ENCODE peak calls at places on chromosomes 3 and 15, in five cellular contexts. V is astrocyte, J is heart right ventricle, P is cardiac muscle cell, I is upper lobe of right lung. Y is an unnamed sample. For H3K4me1, the result is how much of the 10 kb centered on the place peaks cover.

GRCh38 chr3:166637984-166638530 is 742.0 kb downstream of the ZBBX start:
- DNase-seq in V (no peak), I (no peak), J (no peak), P (no peak), Y (no peak)

GRCh38 chr3:160471892-160472291 is 22.3 kb upstream of the TRIM59 start:
- DNase-seq in J (no peak), I (no peak), V (no peak), P (no peak), Y (no peak)

GRCh38 chr3:14228611-14229470 is 50.2 kb downstream of the LSM3 start:
- DNase-seq in I (no peak), J (no peak), V (no peak), P (no peak), Y (no peak)

GRCh38 chr3:139493826-139494385 is 17.6 kb upstream of the RBP2 start:
- DNase-seq in J (no peak), I (no peak), P (no peak), V (no peak), Y (no peak)

GRCh38 chr3:40911928-40912327 is 287.4 kb upstream of the CTNNB1 start:
- DNase-seq in I (no peak), V (no peak), P (no peak), J (no peak), Y (no peak)

GRCh38 chr3:60025071-60026055 is 975.5 kb upstream of the CFAP20DC start:
- DNase-seq in I (no peak), P (no peak), V (peak), J (no peak), Y (no peak)

GRCh38 chr3:86969500-86970189 is 21.3 kb downstream of the VGLL3 start:
- DNase-seq in J (no peak), P (peak), I (no peak), V (no peak), Y (no peak)

GRCh38 chr3:125357032-125357658 is 18.0 kb downstream of the ZNF148 start:
- DNase-seq in V (peak), I (peak), J (peak), P (peak), Y (peak)

GRCh38 chr15:31485911-31486461 is 159.4 kb downstream of the KLF13 start:
- DNase-seq in I (peak), P (no peak), J (no peak), V (no peak), Y (no peak)

GRCh38 chr3:196216081-196216564 is at the start of gene SLC51A:
- DNase-seq in J (no peak), I (peak), P (no peak), V (no peak), Y (no peak)

GRCh38 chr15:68407886-68408500 is 24.0 kb downstream of the ITGA11 start:
- DNase-seq in V (no peak), P (no peak), I (no peak), J (no peak), Y (no peak)

GRCh38 chr3:177615015-177615414 is 417.7 kb upstream of the TBL1XR1 start:
- DNase-seq in I (peak), J (peak), P (no peak), V (peak), Y (no peak)

GRCh38 chr15:89790206-89790605 is 14.1 kb downstream of the MESP2 start:
- DNase-seq in J (no peak), I (no peak), V (no peak), P (no peak), Y (no peak)

GRCh38 chr3:42014949-42015533 is 53.1 kb upstream of the ULK4 start:
- DNase-seq in P (no peak), I (no peak), J (peak), V (no peak), Y (no peak)

GRCh38 chr15:72369964-72370363 is 5.8 kb downstream of the HEXA start:
- DNase-seq in I (no peak), V (no peak), J (no peak), P (no peak), Y (no peak)

GRCh38 chr3:128188958-128189357 is 35.7 kb downstream of the EEFSEC start:
- DNase-seq in J (no peak), P (no peak), V (peak), I (no peak), Y (no peak)

GRCh38 chr3:13963137-13963886 is 83.4 kb upstream of the WNT7A start:
- DNase-seq in J (no peak), V (no peak), I (no peak), P (no peak), Y (no peak)

GRCh38 chr3:58383904-58384303 is 49.7 kb downstream of the PDHB start:
- DNase-seq in P (no peak), J (no peak), V (peak), I (no peak), Y (no peak)

GRCh38 chr3:147945968-147946519 is 536.9 kb downstream of the ZIC1 start:
- DNase-seq in I (no peak), J (no peak), V (peak), P (peak), Y (no peak)

DNA sequence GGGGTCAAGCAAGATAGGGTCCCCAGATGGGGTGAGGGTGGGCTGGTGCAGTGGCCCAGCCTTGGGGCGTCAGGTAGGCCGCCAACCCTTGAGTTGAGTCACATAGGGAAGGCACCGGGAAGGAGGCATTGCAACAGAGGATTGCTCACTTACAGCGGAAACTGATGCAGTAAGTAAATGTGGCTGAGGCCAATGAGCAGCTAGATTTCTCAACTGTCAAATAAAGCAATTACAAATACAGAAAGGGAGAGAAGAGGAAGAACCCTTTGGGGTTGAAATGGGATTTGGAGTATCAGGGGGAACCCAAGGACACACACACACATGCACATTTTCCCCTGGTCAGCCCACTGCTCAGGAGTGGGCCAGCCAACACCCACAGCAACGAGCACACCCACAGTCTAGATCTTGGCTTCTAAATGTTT is 44.0 kb downstream of the CHSY1 start:
- DNase-seq in J (no peak), V (peak), I (no peak), P (no peak), Y (no peak)
- H3K27ac ChIP-seq in J (no peak), V (no peak), I (peak), P (no peak), Y (no peak)

DNA sequence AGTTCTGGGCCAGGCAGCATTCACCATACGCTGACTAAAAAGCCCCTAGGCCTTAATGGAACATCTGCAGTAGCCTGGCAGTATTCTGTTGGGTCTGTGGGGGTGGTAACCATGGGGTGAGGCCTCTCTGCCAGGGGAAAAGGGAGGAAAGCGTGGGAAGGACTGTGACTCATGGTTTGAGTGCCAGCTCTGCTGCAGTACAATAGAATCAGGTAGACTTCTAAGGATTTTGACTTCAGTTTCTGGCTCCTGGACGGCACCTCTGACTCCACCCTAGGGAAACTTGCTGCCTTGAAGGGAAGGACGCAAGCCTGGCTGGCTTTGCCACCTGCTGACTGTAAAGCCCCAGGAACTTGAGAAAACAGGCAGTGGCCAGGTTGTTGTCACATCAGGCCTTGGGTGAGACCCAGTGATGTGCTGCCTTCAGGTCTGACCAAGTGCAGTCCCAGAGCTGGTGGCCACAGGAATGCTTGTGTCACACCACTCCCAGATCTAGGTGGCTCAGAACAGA is 148.6 kb downstream of the SUCNR1 start:
- DNase-seq in V (peak), I (no peak), P (no peak), J (no peak), Y (no peak)
- H3K4me1 ChIP-seq in V (under half), I (under half), P (under half), J (under half), Y (under half)

GRCh38 chr3:186854146-186854545 is 11.6 kb downstream of the ADIPOQ start:
- DNase-seq in V (no peak), I (no peak), P (no peak), J (no peak), Y (no peak)
- TF ChIP-seq CTCF in V (no peak), I (no peak), P (no peak), J (no peak), Y (no peak)

GRCh38 chr3:188157971-188158370 is 4.0 kb downstream of the LPP start:
- DNase-seq in I (no peak), P (no peak), J (no peak), V (no peak), Y (no peak)
- H3K27ac ChIP-seq in I (no peak), P (no peak), J (peak), V (no peak), Y (no peak)

GRCh38 chr3:129560269-129560787 is 17.4 kb downstream of the H1-8 start:
- DNase-seq in V (no peak), P (no peak), J (peak), I (no peak), Y (peak)

GRCh38 chr3:129562803-129563202 is 19.8 kb downstream of the H1-8 start:
- DNase-seq in I (no peak), J (no peak), V (no peak), P (no peak), Y (no peak)

GRCh38 chr3:129560931-129561594 is 18.1 kb downstream of the H1-8 start:
- DNase-seq in P (peak), V (peak), I (peak), J (peak), Y (no peak)

GRCh38 chr3:129563332-129563731 is 20.4 kb downstream of the H1-8 start:
- DNase-seq in V (no peak), I (no peak), J (no peak), P (no peak), Y (no peak)

GRCh38 chr3:129561619-129562248 is 18.8 kb downstream of the H1-8 start:
- DNase-seq in J (no peak), P (no peak), I (no peak), V (no peak), Y (no peak)
- H3K4me1 ChIP-seq in J (half or more), P (under half), I (half or more), V (under half), Y (under half)

GRCh38 chr15:62392411-62392810 is 227.3 kb upstream of the C2CD4B start:
- DNase-seq in V (peak), P (peak), I (no peak), J (peak), Y (no peak)

GRCh38 chr15:62393196-62393595 is 228.1 kb upstream of the C2CD4B start:
- DNase-seq in V (no peak), I (no peak), J (no peak), P (no peak), Y (no peak)

GRCh38 chr15:62390793-62391543 is 225.9 kb upstream of the C2CD4B start:
- DNase-seq in I (peak), P (peak), V (peak), J (peak), Y (peak)

GRCh38 chr15:62389887-62390792 is 225.1 kb upstream of the C2CD4B start:
- DNase-seq in V (peak), P (peak), J (peak), I (peak), Y (peak)

DNA sequence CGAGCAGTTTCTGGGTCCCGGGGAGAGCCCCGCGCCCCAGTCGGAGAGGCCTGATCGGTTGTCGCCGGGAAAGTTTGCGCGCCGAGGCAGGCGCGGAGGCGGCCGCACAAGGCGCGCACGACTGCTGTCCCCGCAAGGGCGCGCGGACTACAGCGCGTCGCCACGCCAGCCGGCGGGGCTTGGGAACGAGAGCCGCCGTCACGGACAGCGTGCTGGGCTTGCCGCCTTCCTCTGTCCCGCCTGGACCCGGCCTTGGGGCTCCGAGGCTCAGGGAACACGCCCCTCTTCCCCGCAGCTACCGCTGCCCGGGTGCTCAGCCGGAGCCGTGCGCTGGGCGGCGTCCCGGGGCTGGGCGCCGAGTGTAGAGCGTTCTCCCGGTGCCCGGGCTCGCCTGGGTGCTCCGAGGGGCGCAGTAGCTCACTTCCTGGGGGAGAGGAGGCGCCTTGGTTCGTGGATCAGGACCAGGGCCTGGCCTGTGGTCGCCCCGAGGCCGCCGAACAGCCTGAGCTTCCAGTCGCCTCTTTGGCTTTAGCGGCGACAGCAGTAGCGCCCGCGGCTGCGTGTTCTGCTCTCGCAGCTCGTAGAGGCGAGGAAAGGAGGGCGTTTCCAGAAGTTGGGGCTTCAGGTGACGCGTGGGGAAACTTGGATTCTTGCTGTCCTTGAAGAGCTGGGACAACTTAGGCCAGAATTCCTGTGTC is 226.6 kb upstream of the C2CD4B start:
- DNase-seq in V (peak), J (peak), I (peak), P (peak), Y (peak)
- TF ChIP-seq CTCF in V (no peak), J (peak), I (peak), P (peak), Y (no peak)

DNA sequence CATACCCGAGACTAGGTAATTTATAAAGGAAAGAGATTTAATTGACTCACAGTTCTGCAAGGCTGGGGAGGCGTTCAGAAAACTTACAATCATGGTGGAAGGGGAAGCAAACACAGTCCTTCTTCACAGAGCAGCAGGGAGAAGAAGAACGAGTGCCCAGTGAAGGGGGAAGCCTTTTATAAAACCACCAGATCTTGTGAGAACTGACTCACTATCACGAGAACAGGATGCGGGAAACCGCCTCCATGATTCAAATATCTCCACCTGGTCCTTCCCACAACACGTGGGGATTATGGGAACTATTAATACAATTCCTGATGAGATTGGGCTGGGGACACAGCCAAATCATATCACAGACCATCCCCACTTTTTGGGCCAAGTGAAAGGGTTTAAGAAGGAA is 58.8 kb upstream of the CTXND1 start:
- DNase-seq in J (no peak), V (no peak), I (no peak), P (no peak), Y (no peak)
- H3K27ac ChIP-seq in J (no peak), V (no peak), I (no peak), P (peak), Y (no peak)

GRCh38 chr15:84889313-84889990 is 5.0 kb downstream of the SLC28A1 start:
- DNase-seq in I (peak), J (no peak), P (no peak), V (no peak), Y (no peak)
- H3K4me1 ChIP-seq in I (under half), J (under half), P (under half), V (under half), Y (under half)

Y was measured in CD8-positive, alpha-beta T cell.